ENCODE peak calls at places on chromosomes 11 and 22, in ten cellular contexts. D, J, E, T, Y, F, G, L, O and R are unnamed samples.
A peak's percentile ranks its signal among the peaks of the same experiment; 100 is the strongest.

GRCh38 chr22:23522642-23523251 is 57.3 kb downstream of the IGLL1 start:
- DNase-seq in D (no peak), J (no peak), E (no peak), T (no peak), Y (peak; percentile 11), F (no peak), G (peak; percentile 8), L (no peak), O (no peak), R (no peak)

GRCh38 chr11:24155792-24156191 is 341.1 kb upstream of the LUZP2 start:
- DNase-seq in D (no peak), J (no peak), E (no peak), T (no peak), Y (no peak), F (peak; percentile 63), G (no peak), L (no peak), O (no peak), R (no peak)

GRCh38 chr11:7851391-7851790 is 54.6 kb upstream of the OR5P2 start:
- DNase-seq in D (no peak), J (no peak), E (no peak), T (no peak), Y (no peak), F (no peak), G (peak; percentile 6), L (no peak), O (peak; percentile 39), R (no peak)

GRCh38 chr22:49324527-49325491 is 502.9 kb downstream of the BRD1 start:
- DNase-seq in D (no peak), J (no peak), E (no peak), T (no peak), Y (no peak), F (no peak), G (no peak), L (peak; percentile 6), O (no peak), R (no peak)

GRCh38 chr11:45771942-45772522 is 32.9 kb upstream of the SLC35C1 start:
- DNase-seq in D (no peak), J (peak; percentile 65), E (peak; percentile 74), T (peak; percentile 96), Y (peak; percentile 75), F (peak; percentile 87), G (peak; percentile 92), L (peak; percentile 90), O (peak; percentile 79), R (peak; percentile 23)

GRCh38 chr11:79544324-79544723 is 103.5 kb upstream of the TENM4 start:
- DNase-seq in D (no peak), J (no peak), E (no peak), T (no peak), Y (no peak), F (no peak), G (no peak), L (no peak), O (no peak), R (no peak)

GRCh38 chr11:57459112-57460016 is 964 bp upstream of the RTN4RL2 start:
- DNase-seq in D (no peak), J (no peak), E (peak; percentile 15), T (no peak), Y (no peak), F (peak; percentile 39), G (no peak), L (no peak), O (peak; percentile 38), R (no peak)

GRCh38 chr11:134955281-134955680 is 543.2 kb upstream of the B3GAT1 start:
- DNase-seq in D (no peak), J (no peak), E (no peak), T (no peak), Y (no peak), F (no peak), G (no peak), L (no peak), O (no peak), R (no peak)

GRCh38 chr11:41431784-41432183 is 27.7 kb downstream of the LRRC4C start:
- DNase-seq in D (no peak), J (no peak), E (no peak), T (no peak), Y (peak; percentile 4), F (no peak), G (no peak), L (no peak), O (no peak), R (no peak)

GRCh38 chr22:27454807-27455450 is 346.6 kb downstream of the MN1 start:
- DNase-seq in D (no peak), J (no peak), E (no peak), T (no peak), Y (no peak), F (no peak), G (no peak), L (no peak), O (no peak), R (no peak)

GRCh38 chr11:46658259-46658658 is 40.9 kb downstream of the ATG13 start:
- DNase-seq in D (no peak), J (peak; percentile 48), E (no peak), T (no peak), Y (peak; percentile 85), F (no peak), G (no peak), L (no peak), O (no peak), R (peak; percentile 39)

DNA sequence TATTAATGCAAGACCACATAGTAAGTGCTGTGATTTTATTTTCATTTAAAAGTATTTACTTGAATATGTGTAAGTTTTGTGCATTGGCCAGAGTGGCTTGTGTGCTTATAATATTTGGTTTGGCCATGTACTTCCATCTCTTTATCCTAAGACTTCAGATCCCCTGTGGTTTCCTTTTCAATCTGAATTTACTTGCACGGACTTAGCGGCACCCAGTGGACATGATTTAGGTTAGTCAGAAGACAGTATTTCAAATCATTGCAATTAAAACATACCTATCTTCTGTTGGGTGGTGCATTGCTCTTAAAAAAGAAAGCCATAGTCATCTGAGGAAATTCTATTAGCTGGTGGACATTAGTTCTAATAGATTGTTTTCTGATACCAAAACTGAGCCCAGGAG is 30.7 kb downstream of the PIWIL4 start:
- DNase-seq in D (no peak), J (no peak), E (no peak), T (no peak), Y (peak; percentile 36), F (no peak), G (no peak), L (no peak), O (no peak), R (no peak)
- TF ChIP-seq CTCF in D (no peak), J (peak; percentile 17), E (no peak), T (peak; percentile 10), Y (no peak), F (no peak), G (no peak), L (peak; percentile 61), O (no peak), R (no peak)

GRCh38 chr11:43812471-43812870 is 68.2 kb upstream of the ALKBH3 start:
- DNase-seq in D (no peak), J (no peak), E (no peak), T (no peak), Y (no peak), F (no peak), G (no peak), L (no peak), O (no peak), R (no peak)

GRCh38 chr11:43806976-43807375 is 73.7 kb upstream of the ALKBH3 start:
- DNase-seq in D (no peak), J (no peak), E (no peak), T (no peak), Y (no peak), F (no peak), G (no peak), L (no peak), O (no peak), R (no peak)

DNA sequence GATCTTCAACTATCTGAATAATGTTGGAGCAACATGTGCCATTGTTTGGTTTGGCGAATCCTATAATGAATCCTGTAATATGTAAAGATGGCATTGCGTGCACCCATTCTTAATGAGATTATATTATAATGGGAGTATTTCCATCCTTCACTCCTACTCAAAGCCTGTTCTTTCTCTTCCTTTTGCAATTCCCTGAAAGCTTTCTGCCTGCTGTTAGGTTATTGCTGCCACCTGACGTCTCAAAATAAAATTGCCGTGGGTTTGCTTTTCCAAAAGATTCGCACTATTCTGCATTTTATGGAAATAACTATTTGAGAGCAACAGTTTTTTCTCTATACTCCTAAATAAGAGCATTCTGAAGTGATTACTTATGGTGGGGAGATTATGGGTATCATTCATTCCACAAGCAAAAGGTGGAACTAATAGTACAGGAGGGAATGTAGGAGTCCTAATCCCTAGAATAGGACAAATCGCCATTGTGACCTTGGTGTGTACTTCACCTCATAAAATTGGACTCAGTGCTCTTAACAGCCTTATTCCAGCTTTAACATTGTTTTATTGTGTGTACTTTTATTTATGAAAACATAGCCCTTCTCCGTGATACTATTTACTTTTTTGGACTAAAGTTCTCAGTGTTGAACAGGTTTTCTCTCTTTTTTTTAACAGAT is 69.6 kb upstream of the ALKBH3 start:
- DNase-seq in D (no peak), J (no peak), E (no peak), T (no peak), Y (peak; percentile 22), F (no peak), G (no peak), L (no peak), O (no peak), R (no peak)
- TF ChIP-seq CTCF in D (no peak), J (peak; percentile 46), E (no peak), T (peak; percentile 5), Y (peak; percentile 43), F (peak; percentile 36), G (no peak), L (no peak), O (peak; percentile 23), R (peak; percentile 54)

GRCh38 chr11:27041141-27041869 is 690 bp downstream of the BBOX1 start:
- DNase-seq in D (no peak), J (no peak), E (no peak), T (no peak), Y (peak; percentile 14), F (no peak), G (no peak), L (no peak), O (peak; percentile 59), R (no peak)

GRCh38 chr11:27040302-27041115 is at the start of gene BBOX1:
- DNase-seq in D (no peak), J (no peak), E (no peak), T (no peak), Y (no peak), F (no peak), G (peak; percentile 41), L (no peak), O (peak; percentile 96), R (no peak)

DNA sequence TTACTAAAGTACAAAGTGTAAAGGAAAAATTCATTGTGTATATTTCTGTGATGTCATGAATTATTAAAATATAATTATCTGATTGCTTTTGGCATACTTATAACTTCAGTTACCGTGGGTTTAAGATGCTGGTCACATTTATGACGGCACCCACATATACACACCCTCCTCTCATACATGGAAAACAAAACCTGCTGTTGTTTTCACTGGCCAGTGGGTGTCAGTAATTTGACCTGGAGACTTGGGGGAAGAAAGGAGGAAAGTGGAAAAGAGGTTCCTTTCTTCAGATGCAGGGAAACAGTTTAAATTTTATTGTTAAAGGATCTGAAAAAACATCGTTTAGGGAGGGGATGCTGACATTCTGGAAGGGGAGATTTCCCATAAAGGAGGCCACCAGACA is 742 bp upstream of the BBOX1 start:
- DNase-seq in D (no peak), J (no peak), E (no peak), T (no peak), Y (no peak), F (no peak), G (no peak), L (no peak), O (no peak), R (no peak)
- TF ChIP-seq CTCF in D (no peak), J (peak; percentile 25), E (no peak), T (no peak), Y (no peak), F (peak; percentile 44), G (no peak), L (no peak), O (peak; percentile 24), R (peak; percentile 4)

GRCh38 chr11:26522912-26523610 is 49.0 kb downstream of the MUC15 start:
- DNase-seq in D (peak; percentile 4), J (peak; percentile 7), E (no peak), T (no peak), Y (peak; percentile 62), F (peak; percentile 80), G (peak; percentile 1), L (no peak), O (peak; percentile 71), R (no peak)
- TF ChIP-seq CTCF in D (peak; percentile 51), J (peak; percentile 62), E (no peak), T (peak; percentile 17), Y (peak; percentile 41), F (peak; percentile 77), G (peak; percentile 13), L (peak; percentile 41), O (peak; percentile 71), R (peak; percentile 29)